ENCODE peak calls at places on chromosomes 16 and 17, in five cellular contexts. One of them, this sample, is unnamed.

GRCh38 chr16:89193576-89194293 is 6.6 kb downstream of the SLC22A31 start:
- DNase-seq in ACHN: no peak
- DNase-seq in GM23248: no peak
- DNase-seq in psoas muscle: peak
- DNase-seq in T-helper 2 cell treated with Interferon-gamma antibody and Interleukin-4, amounts not matched to agents 5 μg/mL and 100 μg/mL, for 36 hours: no peak
- DNase-seq in this sample: no peak

GRCh38 chr17:19313746-19314651 is 48.5 kb downstream of the B9D1 start:
- DNase-seq in ACHN: no peak
- DNase-seq in GM23248: no peak
- DNase-seq in psoas muscle: no peak
- DNase-seq in T-helper 2 cell treated with Interferon-gamma antibody and Interleukin-4, amounts not matched to agents 5 μg/mL and 100 μg/mL, for 36 hours: no peak
- DNase-seq in this sample: no peak

GRCh38 chr17:5055543-5055942 is 20.3 kb upstream of the SLC52A1 start:
- DNase-seq in ACHN: no peak
- DNase-seq in GM23248: no peak
- DNase-seq in psoas muscle: no peak
- DNase-seq in T-helper 2 cell treated with Interferon-gamma antibody and Interleukin-4, amounts not matched to agents 5 μg/mL and 100 μg/mL, for 36 hours: no peak
- DNase-seq in this sample: no peak

GRCh38 chr17:51200295-51200694 is 34.1 kb downstream of the NME2 start:
- DNase-seq in ACHN: no peak
- DNase-seq in GM23248: no peak
- DNase-seq in psoas muscle: no peak
- DNase-seq in T-helper 2 cell treated with Interferon-gamma antibody and Interleukin-4, amounts not matched to agents 5 μg/mL and 100 μg/mL, for 36 hours: peak
- DNase-seq in this sample: no peak

GRCh38 chr17:82063424-82064415 is 1.9 kb downstream of the DUS1L start:
- DNase-seq in ACHN: no peak
- DNase-seq in GM23248: no peak
- DNase-seq in psoas muscle: peak
- DNase-seq in T-helper 2 cell treated with Interferon-gamma antibody and Interleukin-4, amounts not matched to agents 5 μg/mL and 100 μg/mL, for 36 hours: no peak
- DNase-seq in this sample: peak

GRCh38 chr16:67936124-67936875 is at the start of gene PSMB10:
- DNase-seq in ACHN: no peak
- DNase-seq in GM23248: peak
- DNase-seq in psoas muscle: peak
- DNase-seq in T-helper 2 cell treated with Interferon-gamma antibody and Interleukin-4, amounts not matched to agents 5 μg/mL and 100 μg/mL, for 36 hours: no peak
- DNase-seq in this sample: peak

GRCh38 chr17:32268734-32269288 is 3.2 kb downstream of the RHBDL3 start:
- DNase-seq in ACHN: no peak
- DNase-seq in GM23248: no peak
- DNase-seq in psoas muscle: no peak
- DNase-seq in T-helper 2 cell treated with Interferon-gamma antibody and Interleukin-4, amounts not matched to agents 5 μg/mL and 100 μg/mL, for 36 hours: no peak
- DNase-seq in this sample: no peak

GRCh38 chr17:43998552-43998951 is 5.9 kb upstream of the NAGS start:
- DNase-seq in ACHN: no peak
- DNase-seq in GM23248: peak
- DNase-seq in psoas muscle: no peak
- DNase-seq in T-helper 2 cell treated with Interferon-gamma antibody and Interleukin-4, amounts not matched to agents 5 μg/mL and 100 μg/mL, for 36 hours: no peak
- DNase-seq in this sample: no peak

GRCh38 chr16:8955828-8956227 is 7.9 kb downstream of the USP7 start:
- DNase-seq in ACHN: no peak
- DNase-seq in GM23248: peak
- DNase-seq in psoas muscle: no peak
- DNase-seq in T-helper 2 cell treated with Interferon-gamma antibody and Interleukin-4, amounts not matched to agents 5 μg/mL and 100 μg/mL, for 36 hours: no peak
- DNase-seq in this sample: no peak

GRCh38 chr16:87295259-87295658 is 21.9 kb downstream of the C16orf95 start:
- DNase-seq in ACHN: peak
- DNase-seq in GM23248: no peak
- DNase-seq in psoas muscle: no peak
- DNase-seq in T-helper 2 cell treated with Interferon-gamma antibody and Interleukin-4, amounts not matched to agents 5 μg/mL and 100 μg/mL, for 36 hours: no peak
- DNase-seq in this sample: no peak

GRCh38 chr17:41048441-41048840 is 1.3 kb upstream of the KRTAP2-1 start:
- DNase-seq in ACHN: no peak
- DNase-seq in GM23248: peak
- DNase-seq in psoas muscle: no peak
- DNase-seq in T-helper 2 cell treated with Interferon-gamma antibody and Interleukin-4, amounts not matched to agents 5 μg/mL and 100 μg/mL, for 36 hours: no peak
- DNase-seq in this sample: no peak

GRCh38 chr17:77735341-77736206 is 222.9 kb upstream of the TNRC6C start:
- DNase-seq in ACHN: no peak
- DNase-seq in GM23248: peak
- DNase-seq in psoas muscle: no peak
- DNase-seq in T-helper 2 cell treated with Interferon-gamma antibody and Interleukin-4, amounts not matched to agents 5 μg/mL and 100 μg/mL, for 36 hours: no peak
- DNase-seq in this sample: peak

GRCh38 chr17:45946841-45947256 is 52.2 kb upstream of the STH start:
- DNase-seq in ACHN: no peak
- DNase-seq in GM23248: peak
- DNase-seq in psoas muscle: no peak
- DNase-seq in T-helper 2 cell treated with Interferon-gamma antibody and Interleukin-4, amounts not matched to agents 5 μg/mL and 100 μg/mL, for 36 hours: no peak
- DNase-seq in this sample: no peak